ENCODE peak calls at places on chromosomes 2 and 18, in four cellular contexts. F, S, L and R are unnamed samples.

GRCh38 chr2:199070550-199070949 is 387.2 kb downstream of the SATB2 start:
- DNase-seq in F (no peak), S (no peak), L (no peak), R (no peak)

GRCh38 chr2:107430006-107430405 is 396.7 kb upstream of the RGPD4 start:
- DNase-seq in F (no peak), S (no peak), L (no peak), R (no peak)

GRCh38 chr2:36658277-36658748 is 38.2 kb upstream of the VIT start:
- DNase-seq in F (no peak), S (no peak), L (no peak), R (no peak)

GRCh38 chr2:165008916-165009315 is 53.6 kb upstream of the SLC38A11 start:
- DNase-seq in F (no peak), S (no peak), L (no peak), R (no peak)

GRCh38 chr2:177257471-177257870 is 7.1 kb downstream of the NFE2L2 start:
- DNase-seq in F (no peak), S (no peak), L (no peak), R (no peak)

GRCh38 chr2:230830428-230830827 is 34.3 kb upstream of the ITM2C start:
- DNase-seq in F (no peak), S (no peak), L (no peak), R (no peak)

GRCh38 chr2:23427976-23428375 is 43.0 kb downstream of the KLHL29 start:
- DNase-seq in F (no peak), S (peak; percentile 62), L (no peak), R (no peak)

GRCh38 chr2:215749092-215749957 is 264.0 kb downstream of the MREG start:
- DNase-seq in F (peak; percentile 56), S (peak; percentile 70), L (peak; percentile 91), R (peak; percentile 22)

GRCh38 chr2:217105733-217106649 is 246.1 kb upstream of the TNP1 start:
- DNase-seq in F (no peak), S (no peak), L (no peak), R (no peak)

GRCh38 chr2:189657867-189658266 is 3.4 kb upstream of the ASNSD1 start:
- DNase-seq in F (no peak), S (no peak), L (peak; percentile 63), R (no peak)

GRCh38 chr18:48022531-48023330 is 92.3 kb upstream of the SMAD2 start:
- DNase-seq in F (no peak), S (no peak), L (no peak), R (no peak)

GRCh38 chr2:96816836-96817702 is 1.0 kb downstream of the CNNM3 start:
- DNase-seq in F (no peak), S (no peak), L (no peak), R (peak; percentile 65)

GRCh38 chr18:22223263-22223960 is 54.0 kb downstream of the GATA6 start:
- DNase-seq in F (peak; percentile 42), S (peak; percentile 85), L (peak; percentile 89), R (peak; percentile 85)

GRCh38 chr2:54676656-54677055 is 46.8 kb upstream of the EML6 start:
- DNase-seq in F (no peak), S (no peak), L (no peak), R (no peak)

GRCh38 chr2:227612546-227613271 is 1.9 kb downstream of the SCYGR3 start:
- DNase-seq in F (no peak), S (no peak), L (no peak), R (no peak)

GRCh38 chr18:13629841-13630747 is 96.3 kb downstream of the FAM210A start:
- DNase-seq in F (peak; percentile 63), S (no peak), L (no peak), R (no peak)

GRCh38 chr2:54967269-54967668 is 83.0 kb downstream of the RTN4 start:
- DNase-seq in F (no peak), S (no peak), L (no peak), R (no peak)

GRCh38 chr2:189407161-189407943 is 33.9 kb upstream of the WDR75 start:
- DNase-seq in F (no peak), S (no peak), L (no peak), R (no peak)

GRCh38 chr2:6011871-6012380 is 319.7 kb downstream of the SOX11 start:
- DNase-seq in F (no peak), S (no peak), L (no peak), R (no peak)

GRCh38 chr2:160581035-160581434 is 87.4 kb upstream of the RBMS1 start:
- DNase-seq in F (no peak), S (no peak), L (no peak), R (no peak)

GRCh38 chr2:137387044-137387443 is 577.2 kb upstream of the HNMT start:
- DNase-seq in F (no peak), S (no peak), L (no peak), R (no peak)

GRCh38 chr2:189498205-189498604 is 56.9 kb downstream of the WDR75 start:
- DNase-seq in F (no peak), S (no peak), L (no peak), R (no peak)

GRCh38 chr18:8381801-8382459 is 227.3 kb upstream of the RAB12 start:
- DNase-seq in F (no peak), S (no peak), L (no peak), R (no peak)

GRCh38 chr2:142581491-142581890 is 296.0 kb upstream of the KYNU start:
- DNase-seq in F (no peak), S (no peak), L (no peak), R (no peak)

GRCh38 chr2:105836840-105837692 is 92.4 kb downstream of the NCK2 start:
- DNase-seq in F (no peak), S (no peak), L (no peak), R (no peak)

GRCh38 chr18:47215554-47216138 is 35.8 kb downstream of the SKOR2 start:
- DNase-seq in F (peak; percentile 15), S (no peak), L (no peak), R (no peak)

GRCh38 chr2:73859721-73860586 is 31.2 kb downstream of the STAMBP start:
- DNase-seq in F (no peak), S (no peak), L (no peak), R (no peak)

GRCh38 chr2:42132066-42132965 is 36.8 kb upstream of the EML4 start:
- DNase-seq in F (no peak), S (no peak), L (no peak), R (no peak)

GRCh38 chr2:182625814-182626213 is 90.2 kb upstream of the DNAJC10 start:
- DNase-seq in F (no peak), S (no peak), L (no peak), R (no peak)

GRCh38 chr2:206084870-206085741 is 868 bp downstream of the INO80D start:
- DNase-seq in F (peak; percentile 11), S (peak; percentile 47), L (peak; percentile 60), R (peak; percentile 50)

GRCh38 chr2:122643725-122644329 is 888.4 kb downstream of the TSN start:
- DNase-seq in F (no peak), S (no peak), L (no peak), R (no peak)

GRCh38 chr2:238808761-238809160 is 39.1 kb upstream of the TWIST2 start:
- DNase-seq in F (no peak), S (no peak), L (no peak), R (no peak)

GRCh38 chr18:6056171-6056932 is 161.0 kb upstream of the TMEM200C start:
- DNase-seq in F (no peak), S (no peak), L (no peak), R (no peak)

GRCh38 chr2:222518570-222519381 is 94.4 kb downstream of the SGPP2 start:
- DNase-seq in F (peak; percentile 36), S (no peak), L (no peak), R (peak; percentile 78)

GRCh38 chr2:182845794-182846417 is 20.5 kb downstream of the FRZB start:
- DNase-seq in F (no peak), S (no peak), L (no peak), R (no peak)

GRCh38 chr2:180776924-180777323 is 203.5 kb upstream of the UBE2E3 start:
- DNase-seq in F (no peak), S (no peak), L (no peak), R (no peak)

GRCh38 chr2:229974271-229974670 is 52.0 kb downstream of the FBXO36 start:
- DNase-seq in F (peak; percentile 5), S (no peak), L (no peak), R (no peak)

GRCh38 chr2:85037622-85038021 is 66.7 kb downstream of the KCMF1 start:
- DNase-seq in F (no peak), S (no peak), L (no peak), R (no peak)